ENCODE peak calls at places on chromosomes 6 and 20, in six cellular contexts. F is transverse colon, H is cardiac muscle cell, J is H9, Q is PC-3, V is PC-9. B is an unnamed sample. For H3K4me1, the result is how much of the 10 kb centered on the place peaks cover.

GRCh38 chr20:43840382-43841070 is 74.1 kb upstream of the TOX2 start:
- DNase-seq in H (no peak), J (peak), Q (peak), V (peak), F (peak), B (no peak)

GRCh38 chr6:23228439-23229024 is 659.2 kb downstream of the HDGFL1 start:
- DNase-seq in J (no peak), Q (peak), H (no peak), V (peak), F (no peak), B (no peak)

GRCh38 chr20:37986873-37987601 is 46.2 kb downstream of the TTI1 start:
- DNase-seq in F (peak), Q (peak), H (peak), V (peak), J (no peak), B (peak)

GRCh38 chr6:169669889-169670288 is 31.9 kb downstream of the WDR27 start:
- DNase-seq in J (no peak), V (no peak), F (no peak), Q (no peak), H (no peak), B (no peak)

GRCh38 chr6:165602291-165602690 is 60.8 kb downstream of the PDE10A start:
- DNase-seq in V (no peak), J (no peak), F (no peak), Q (no peak), H (no peak), B (no peak)

GRCh38 chr6:16292432-16292831 is 54.0 kb downstream of the GMPR start:
- DNase-seq in J (no peak), Q (no peak), V (no peak), H (no peak), F (no peak), B (no peak)

GRCh38 chr20:18256440-18257090 is 31.8 kb upstream of the ZNF133 start:
- DNase-seq in H (no peak), V (no peak), J (no peak), F (no peak), Q (no peak), B (no peak)

GRCh38 chr6:130293800-130294199 is 71.0 kb upstream of the SAMD3 start:
- DNase-seq in Q (peak), H (peak), V (peak), F (peak), J (peak), B (no peak)

GRCh38 chr6:110731196-110731595 is 84.1 kb downstream of the CDK19 start:
- DNase-seq in J (no peak), F (no peak), V (no peak), H (no peak), Q (no peak), B (no peak)

GRCh38 chr6:157688960-157689599 is 134.0 kb upstream of the SNX9 start:
- DNase-seq in H (no peak), V (peak), F (peak), Q (peak), J (peak), B (no peak)

GRCh38 chr6:136784910-136785746 is 7.1 kb downstream of the MAP3K5 start:
- DNase-seq in V (no peak), J (no peak), F (peak), Q (no peak), H (no peak), B (peak)

GRCh38 chr6:43090557-43090952 is 14.4 kb downstream of the PTK7 start:
- DNase-seq in Q (peak), J (peak), H (no peak), V (no peak), F (no peak), B (no peak)

GRCh38 chr6:43091020-43091419 is 14.9 kb downstream of the PTK7 start:
- DNase-seq in Q (no peak), V (no peak), F (no peak), J (no peak), H (no peak), B (no peak)

GRCh38 chr6:43093361-43094289 is 17.5 kb downstream of the PTK7 start:
- DNase-seq in F (peak), H (no peak), V (no peak), J (peak), Q (no peak), B (no peak)

GRCh38 chr6:43091592-43091991 is 15.5 kb downstream of the PTK7 start:
- DNase-seq in J (no peak), Q (no peak), V (no peak), F (no peak), H (no peak), B (no peak)

DNA sequence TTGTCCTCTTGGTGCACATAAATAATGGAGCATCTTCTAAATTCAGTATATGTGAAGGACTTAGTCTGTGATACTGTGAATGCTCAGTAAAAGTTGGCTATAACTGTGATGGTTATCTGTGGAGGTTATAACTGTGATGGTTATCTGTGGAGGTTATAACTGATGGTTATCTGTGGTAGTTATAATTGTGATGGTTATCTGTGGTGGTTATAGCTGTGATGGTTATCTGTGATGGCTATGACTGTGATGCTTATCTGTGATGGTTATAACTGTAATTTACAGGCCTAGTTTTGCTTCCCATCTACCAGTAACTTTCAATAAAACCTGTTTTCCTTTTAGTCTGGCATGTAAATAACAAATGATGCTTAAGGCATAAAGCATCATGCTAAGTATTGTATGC is 16.5 kb downstream of the PTK7 start:
- DNase-seq in Q (no peak), V (no peak), H (no peak), J (no peak), F (no peak), B (no peak)
- H3K4me1 ChIP-seq in Q (under half), V (half or more), H (under half), J (under half), F (under half), B (under half)

GRCh38 chr20:45085867-45086266 is 15.1 kb downstream of the KCNS1 start:
- DNase-seq in H (no peak), J (no peak), V (no peak), F (no peak), Q (no peak), B (no peak)
- TF ChIP-seq CTCF in H (no peak), J (peak), V (no peak), F (no peak), Q (no peak), B (no peak)

GRCh38 chr6:19327684-19328083 is 509.5 kb upstream of the ID4 start:
- DNase-seq in F (no peak), J (no peak), H (peak), Q (no peak), V (no peak), B (no peak)
- H3K27ac ChIP-seq in F (no peak), J (no peak), H (no peak), Q (no peak), V (no peak), B (no peak)

DNA sequence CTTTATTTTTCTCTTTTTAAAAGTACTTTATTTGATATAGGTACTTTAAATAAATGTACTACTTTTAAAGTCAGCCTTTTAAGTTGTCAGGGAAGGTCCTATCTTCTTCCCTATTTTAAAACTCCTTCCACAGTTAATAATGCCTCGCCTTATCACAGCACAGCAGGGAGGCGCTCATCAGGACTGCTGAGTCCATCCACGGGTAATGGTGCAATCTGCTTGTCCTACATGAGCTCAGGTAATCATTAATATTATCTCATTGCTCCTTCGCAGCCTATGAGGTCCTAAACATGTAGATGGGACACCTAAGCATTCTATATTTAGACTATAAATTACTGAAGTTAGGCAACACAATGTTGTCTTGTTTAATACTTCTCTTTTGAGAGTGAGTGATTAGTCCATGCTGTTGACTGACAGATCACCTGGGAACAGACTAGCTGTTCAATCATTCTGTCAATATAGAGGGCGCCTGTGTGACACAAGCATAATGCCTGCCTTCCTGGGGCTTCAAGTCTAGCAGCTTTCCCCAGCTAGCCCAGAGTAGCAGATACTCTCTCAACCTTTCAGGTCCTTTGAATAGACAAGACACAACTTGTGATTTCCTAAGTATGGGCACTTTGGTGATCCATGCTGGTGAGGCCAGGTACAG is 91.0 kb downstream of the FYN start:
- DNase-seq in V (no peak), Q (no peak), F (no peak), J (no peak), H (no peak), B (no peak)
- H3K4me1 ChIP-seq in V (under half), Q (under half), F (under half), J (under half), H (under half), B (under half)

GRCh38 chr20:35697696-35698297 is 1.4 kb downstream of the NFS1 start:
- DNase-seq in V (no peak), J (no peak), F (no peak), Q (no peak), H (no peak), B (no peak)
- TF ChIP-seq CTCF in V (no peak), J (no peak), F (no peak), Q (no peak), H (no peak), B (no peak)

DNA sequence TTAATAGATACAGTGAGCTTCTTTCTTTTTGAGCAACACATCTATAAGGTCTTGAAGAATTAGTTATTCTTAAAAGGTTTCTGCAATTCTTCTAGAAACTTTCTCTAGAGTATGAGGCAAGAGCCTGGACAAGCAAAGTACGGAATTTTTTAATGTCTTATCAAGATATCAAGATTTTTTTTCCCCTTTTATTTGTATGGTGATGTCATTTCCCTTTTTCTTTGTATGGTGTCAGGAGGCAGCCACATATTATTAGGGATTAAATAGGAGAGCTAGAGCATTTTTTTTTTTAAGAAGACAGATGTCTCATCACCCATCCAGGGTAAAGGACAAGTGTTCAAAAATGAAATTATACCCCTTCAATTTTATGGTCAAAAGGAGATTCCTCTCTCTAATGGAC is 518.5 kb downstream of the DHX35 start:
- DNase-seq in V (no peak), H (no peak), Q (no peak), F (no peak), J (no peak), B (no peak)
- H3K27ac ChIP-seq in V (no peak), H (no peak), Q (no peak), F (no peak), J (no peak), B (no peak)

GRCh38 chr6:44078219-44078794 is 48.9 kb downstream of the MRPL14 start:
- DNase-seq in F (no peak), J (no peak), V (no peak), H (no peak), Q (no peak), B (no peak)
- H3K4me1 ChIP-seq in F (under half), J (under half), V (half or more), H (under half), Q (under half), B (under half)

GRCh38 chr6:98516869-98517268 is 317.5 kb upstream of the POU3F2 start:
- DNase-seq in J (no peak), Q (no peak), V (no peak), F (no peak), H (no peak), B (no peak)

DNA sequence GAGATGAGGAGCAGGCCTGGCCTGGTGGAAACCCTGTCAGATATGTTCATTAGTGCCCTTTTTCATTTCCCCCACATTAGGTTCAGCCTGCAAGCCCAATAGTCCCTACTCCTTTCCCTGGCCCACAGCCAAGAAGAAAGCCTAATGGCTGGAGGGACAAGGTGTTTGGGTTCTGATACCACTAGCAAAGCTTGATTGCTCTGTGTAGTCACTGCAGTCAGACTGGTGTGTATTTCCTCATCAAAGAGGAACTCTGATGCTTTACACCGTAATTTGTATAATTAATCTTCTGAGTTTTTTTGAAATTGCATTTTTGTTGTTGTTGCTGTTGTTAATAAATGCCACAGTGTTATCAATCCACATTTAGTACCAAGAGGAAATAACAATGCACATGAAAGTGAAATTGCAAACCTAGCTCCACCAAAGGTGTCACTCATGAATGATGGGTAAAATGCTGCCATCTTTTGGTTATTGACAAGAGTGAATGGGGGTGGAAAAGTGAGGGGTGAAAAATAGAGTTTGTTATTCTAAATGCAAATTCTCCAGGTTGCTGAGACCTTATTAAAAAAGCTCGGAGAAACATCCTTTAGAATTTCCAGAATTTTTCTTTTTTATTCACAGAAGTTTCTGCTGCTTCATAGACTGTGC is 320.2 kb upstream of the POU3F2 start:
- DNase-seq in Q (no peak), J (no peak), H (no peak), F (no peak), V (no peak), B (no peak)
- TF ChIP-seq CTCF in Q (peak), J (peak), H (no peak), F (no peak), V (no peak), B (no peak)

DNA sequence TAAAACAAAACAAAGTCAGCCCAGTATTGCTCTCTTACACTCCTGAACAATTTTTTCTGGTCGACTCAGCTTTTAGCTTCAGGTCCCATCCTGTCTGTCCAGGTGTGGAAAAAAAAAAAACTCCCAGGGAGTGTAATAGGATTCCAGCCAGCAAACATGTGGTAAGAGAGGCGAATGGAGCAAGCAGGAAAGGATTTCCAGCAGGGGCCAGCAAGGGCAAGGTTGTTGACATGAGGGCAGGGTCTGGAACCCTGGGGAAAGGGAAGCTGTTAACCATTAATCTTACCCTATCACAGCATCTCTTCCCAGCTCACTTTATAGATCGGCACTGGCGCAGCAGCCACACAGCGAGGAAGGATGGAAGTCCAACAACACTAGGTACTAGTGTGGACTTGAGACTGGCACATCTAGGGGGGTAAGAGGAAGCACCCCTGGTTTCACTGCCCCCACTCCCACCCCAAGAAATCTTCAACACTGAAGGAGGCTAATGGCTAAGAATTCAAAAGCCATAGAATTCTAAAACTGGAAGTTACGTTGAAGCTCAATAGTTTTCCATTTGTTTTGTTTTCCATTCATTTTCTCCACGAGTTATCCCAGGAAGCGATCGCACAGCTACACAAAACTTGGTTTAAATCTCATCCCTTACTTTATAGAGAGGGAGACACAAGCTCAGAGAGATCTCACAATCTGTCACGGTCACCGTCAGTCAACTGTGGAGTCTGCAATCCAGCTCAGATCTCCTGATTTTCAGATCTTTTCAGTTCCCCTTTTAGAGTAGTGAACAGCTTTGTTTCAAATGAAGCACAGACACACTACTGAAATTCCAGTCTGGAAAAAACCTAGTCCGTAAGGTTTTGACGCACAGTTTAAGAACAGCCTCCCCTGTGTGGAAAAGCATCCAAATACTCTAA is 53.4 kb downstream of the SLC22A23 start:
- DNase-seq in H (peak), J (peak), F (peak), V (peak), Q (no peak), B (no peak)
- H3K27ac ChIP-seq in H (no peak), J (no peak), F (peak), V (no peak), Q (no peak), B (peak)

B was measured in pancreas.